ENCODE peak calls at places on chromosomes 5 and 9, in five cellular contexts. Q, L, R, J and K are unnamed samples.

GRCh38 chr5:39955156-39955555 is 530.4 kb upstream of the DAB2 start:
- DNase-seq in Q (no peak), L (no peak), R (no peak), J (no peak), K (no peak)

GRCh38 chr5:53820119-53820801 is 259.8 kb downstream of the NDUFS4 start:
- DNase-seq in Q (no peak), L (no peak), R (no peak), J (no peak), K (no peak)

GRCh38 chr5:131104169-131104775 is 60.8 kb downstream of the HINT1 start:
- DNase-seq in Q (no peak), L (no peak), R (no peak), J (no peak), K (no peak)

GRCh38 chr9:133257398-133258053 is 17.5 kb downstream of the ABO start:
- DNase-seq in Q (peak; percentile 68), L (peak; percentile 55), R (no peak), J (no peak), K (no peak)

GRCh38 chr5:79727722-79728355 is 38.2 kb downstream of the CMYA5 start:
- DNase-seq in Q (peak; percentile 61), L (no peak), R (no peak), J (no peak), K (no peak)

GRCh38 chr9:93133641-93134017 is 422 bp downstream of the NINJ1 start:
- DNase-seq in Q (peak; percentile 81), L (peak; percentile 75), R (peak; percentile 42), J (peak; percentile 86), K (peak; percentile 48)

GRCh38 chr9:127930298-127931091 is at the start of gene PIP5KL1:
- DNase-seq in Q (peak; percentile 84), L (peak; percentile 95), R (peak; percentile 67), J (peak; percentile 93), K (peak; percentile 89)

GRCh38 chr5:100430268-100430900 is 104.8 kb upstream of the FAM174A start:
- DNase-seq in Q (peak; percentile 32), L (no peak), R (no peak), J (peak; percentile 4), K (peak; percentile 21)

GRCh38 chr5:112245616-112246015 is 173.5 kb downstream of the EPB41L4A start:
- DNase-seq in Q (no peak), L (no peak), R (no peak), J (no peak), K (no peak)

GRCh38 chr5:131587541-131587940 is 47.5 kb downstream of the RAPGEF6 start:
- DNase-seq in Q (no peak), L (peak; percentile 11), R (no peak), J (no peak), K (no peak)

GRCh38 chr5:146796911-146797310 is 81.6 kb downstream of the PPP2R2B start:
- DNase-seq in Q (no peak), L (no peak), R (no peak), J (no peak), K (no peak)

GRCh38 chr9:98009926-98010325 is 26.8 kb downstream of the ANP32B start:
- DNase-seq in Q (peak; percentile 42), L (no peak), R (no peak), J (no peak), K (no peak)

GRCh38 chr5:120055858-120056257 is 408.2 kb upstream of the PRR16 start:
- DNase-seq in Q (no peak), L (peak; percentile 14), R (no peak), J (no peak), K (peak; percentile 15)

GRCh38 chr9:88084816-88085215 is 53.5 kb downstream of the SPATA31C2 start:
- DNase-seq in Q (no peak), L (no peak), R (no peak), J (no peak), K (no peak)